ENCODE peak calls at places on chromosomes 2 and 18, in six cellular contexts. One of them, this sample, is unnamed.

GRCh38 chr2:170665743-170666142 is 49.4 kb upstream of the SP5 start:
- DNase-seq in K562: no peak
- DNase-seq in fibroblast of lung: no peak
- DNase-seq in HFFc6: no peak
- DNase-seq in Daoy: no peak
- DNase-seq in NCI-H1436 treated with DMSO at 0.1 percent for 48 hours: no peak
- DNase-seq in this sample: no peak

GRCh38 chr2:61272421-61273070 is 110.6 kb downstream of the C2orf74 start:
- DNase-seq in Daoy: no peak
- DNase-seq in K562: no peak
- DNase-seq in HFFc6: peak
- DNase-seq in NCI-H1436 treated with DMSO at 0.1 percent for 48 hours: no peak
- DNase-seq in fibroblast of lung: no peak
- DNase-seq in this sample: no peak

GRCh38 chr2:132009874-132010521 is 151.8 kb downstream of the ANKRD30BL start:
- DNase-seq in HFFc6: peak
- DNase-seq in fibroblast of lung: no peak
- DNase-seq in NCI-H1436 treated with DMSO at 0.1 percent for 48 hours: no peak
- DNase-seq in K562: no peak
- DNase-seq in Daoy: peak
- DNase-seq in this sample: no peak

GRCh38 chr2:240981273-240981672 is 17.1 kb upstream of the SNED1 start:
- DNase-seq in HFFc6: peak
- DNase-seq in NCI-H1436 treated with DMSO at 0.1 percent for 48 hours: no peak
- DNase-seq in K562: no peak
- DNase-seq in Daoy: no peak
- DNase-seq in fibroblast of lung: peak
- DNase-seq in this sample: no peak

GRCh38 chr2:70044290-70045040 is 42.8 kb upstream of the PCBP1 start:
- DNase-seq in HFFc6: no peak
- DNase-seq in K562: no peak
- DNase-seq in NCI-H1436 treated with DMSO at 0.1 percent for 48 hours: no peak
- DNase-seq in Daoy: no peak
- DNase-seq in fibroblast of lung: no peak
- DNase-seq in this sample: no peak

GRCh38 chr2:224449212-224450147 is 47.6 kb upstream of the FAM124B start:
- DNase-seq in fibroblast of lung: peak
- DNase-seq in Daoy: no peak
- DNase-seq in HFFc6: no peak
- DNase-seq in NCI-H1436 treated with DMSO at 0.1 percent for 48 hours: no peak
- DNase-seq in K562: no peak
- DNase-seq in this sample: peak

GRCh38 chr2:234333168-234334130 is 163.4 kb downstream of the ARL4C start:
- DNase-seq in fibroblast of lung: no peak
- DNase-seq in NCI-H1436 treated with DMSO at 0.1 percent for 48 hours: no peak
- DNase-seq in K562: no peak
- DNase-seq in Daoy: no peak
- DNase-seq in HFFc6: no peak
- DNase-seq in this sample: no peak

GRCh38 chr2:158457826-158458616 is 1.3 kb downstream of the PKP4 start:
- DNase-seq in NCI-H1436 treated with DMSO at 0.1 percent for 48 hours: no peak
- DNase-seq in K562: peak
- DNase-seq in Daoy: peak
- DNase-seq in fibroblast of lung: peak
- DNase-seq in HFFc6: peak
- DNase-seq in this sample: peak

GRCh38 chr2:850429-850828 is 100.2 kb upstream of the SNTG2 start:
- DNase-seq in fibroblast of lung: no peak
- DNase-seq in K562: peak
- DNase-seq in Daoy: peak
- DNase-seq in NCI-H1436 treated with DMSO at 0.1 percent for 48 hours: no peak
- DNase-seq in HFFc6: no peak
- DNase-seq in this sample: no peak

GRCh38 chr2:234996467-234997270 is 44.9 kb downstream of the SH3BP4 start:
- DNase-seq in Daoy: peak
- DNase-seq in K562: no peak
- DNase-seq in fibroblast of lung: peak
- DNase-seq in HFFc6: peak
- DNase-seq in NCI-H1436 treated with DMSO at 0.1 percent for 48 hours: no peak
- DNase-seq in this sample: peak

GRCh38 chr2:230714122-230714453 is 1.4 kb downstream of the CAB39 start:
- DNase-seq in fibroblast of lung: peak
- DNase-seq in K562: no peak
- DNase-seq in HFFc6: peak
- DNase-seq in NCI-H1436 treated with DMSO at 0.1 percent for 48 hours: no peak
- DNase-seq in Daoy: peak
- DNase-seq in this sample: peak

GRCh38 chr2:189698020-189698887 is 23.8 kb downstream of the ANKAR start:
- DNase-seq in NCI-H1436 treated with DMSO at 0.1 percent for 48 hours: no peak
- DNase-seq in HFFc6: peak
- DNase-seq in K562: peak
- DNase-seq in fibroblast of lung: peak
- DNase-seq in Daoy: peak
- DNase-seq in this sample: no peak

GRCh38 chr18:59012815-59013677 is 126.6 kb upstream of the SEC11C start:
- DNase-seq in HFFc6: no peak
- DNase-seq in fibroblast of lung: no peak
- DNase-seq in K562: no peak
- DNase-seq in NCI-H1436 treated with DMSO at 0.1 percent for 48 hours: no peak
- DNase-seq in Daoy: no peak
- DNase-seq in this sample: no peak

GRCh38 chr2:38168710-38169480 is 92.9 kb upstream of the CYP1B1 start:
- DNase-seq in Daoy: no peak
- DNase-seq in NCI-H1436 treated with DMSO at 0.1 percent for 48 hours: no peak
- DNase-seq in HFFc6: peak
- DNase-seq in K562: no peak
- DNase-seq in fibroblast of lung: peak
- DNase-seq in this sample: no peak

GRCh38 chr2:223019987-223020717 is 31.8 kb upstream of the KCNE4 start:
- DNase-seq in fibroblast of lung: no peak
- DNase-seq in HFFc6: no peak
- DNase-seq in NCI-H1436 treated with DMSO at 0.1 percent for 48 hours: no peak
- DNase-seq in K562: no peak
- DNase-seq in Daoy: no peak
- DNase-seq in this sample: no peak

GRCh38 chr2:235639387-235639786 is 145.5 kb downstream of the AGAP1 start:
- DNase-seq in Daoy: peak
- DNase-seq in fibroblast of lung: peak
- DNase-seq in HFFc6: peak
- DNase-seq in NCI-H1436 treated with DMSO at 0.1 percent for 48 hours: no peak
- DNase-seq in K562: no peak
- DNase-seq in this sample: no peak

This sample was measured in HuH-7.